ENCODE peak calls at places on chromosome 21, in ten cellular contexts. O is H1, N is heart left ventricle, G is body of pancreas, M is ovary, T is suprapubic skin, P is stomach, Q is esophagus squamous epithelium, J is sigmoid colon, C is tibial nerve. V is an unnamed sample.

GRCh38 chr21:34845521-34846213 is 176.9 kb downstream of the CLIC6 start:
- DNase-seq in O (no peak), N (no peak), G (no peak), M (no peak), T (no peak), P (peak), Q (no peak), J (no peak), C (no peak), V (no peak)

GRCh38 chr21:17352937-17353655 is 159.7 kb upstream of the CXADR start:
- DNase-seq in O (no peak), N (no peak), G (no peak), M (no peak), T (no peak), P (no peak), Q (no peak), J (no peak), C (no peak), V (no peak)

GRCh38 chr21:20882462-20883415 is 115.5 kb upstream of the NCAM2 start:
- DNase-seq in O (peak), N (no peak), G (peak), M (no peak), T (no peak), P (peak), Q (no peak), J (no peak), C (peak), V (peak)

GRCh38 chr21:16079830-16080229 is 350.0 kb downstream of the USP25 start:
- DNase-seq in O (no peak), N (no peak), G (no peak), M (no peak), T (no peak), P (no peak), Q (no peak), J (no peak), C (no peak), V (no peak)

GRCh38 chr21:16211339-16212303 is 481.8 kb downstream of the USP25 start:
- DNase-seq in O (no peak), N (no peak), G (no peak), M (no peak), T (no peak), P (no peak), Q (no peak), J (no peak), C (no peak), V (no peak)

GRCh38 chr21:19123053-19123452 is 719.5 kb upstream of the TMPRSS15 start:
- DNase-seq in O (no peak), N (no peak), G (no peak), M (no peak), T (no peak), P (no peak), Q (no peak), J (no peak), C (no peak), V (no peak)

GRCh38 chr21:43286196-43286595 is 117.4 kb downstream of the CRYAA start:
- DNase-seq in O (no peak), N (no peak), G (no peak), M (no peak), T (no peak), P (no peak), Q (no peak), J (no peak), C (no peak), V (no peak)

GRCh38 chr21:17554619-17555472 is 42.0 kb downstream of the CXADR start:
- DNase-seq in O (no peak), N (no peak), G (no peak), M (no peak), T (no peak), P (no peak), Q (no peak), J (no peak), C (no peak), V (peak)

GRCh38 chr21:36480618-36481017 is 696 bp upstream of the CLDN14 start:
- DNase-seq in O (no peak), N (no peak), G (no peak), M (no peak), T (no peak), P (no peak), Q (no peak), J (no peak), C (no peak), V (no peak)

GRCh38 chr21:35989185-35989735 is 71.1 kb downstream of the SETD4 start:
- DNase-seq in O (no peak), N (no peak), G (no peak), M (no peak), T (peak), P (no peak), Q (no peak), J (no peak), C (peak), V (no peak)

GRCh38 chr21:27258756-27259429 is 292.0 kb upstream of the ADAMTS5 start:
- DNase-seq in O (no peak), N (no peak), G (no peak), M (no peak), T (no peak), P (no peak), Q (no peak), J (no peak), C (no peak), V (no peak)

GRCh38 chr21:26453258-26453657 is 119.8 kb downstream of the CYYR1 start:
- DNase-seq in O (no peak), N (no peak), G (no peak), M (no peak), T (no peak), P (no peak), Q (no peak), J (no peak), C (no peak), V (no peak)

GRCh38 chr21:16071082-16071481 is 341.3 kb downstream of the USP25 start:
- DNase-seq in O (no peak), N (no peak), G (no peak), M (peak), T (no peak), P (no peak), Q (no peak), J (peak), C (no peak), V (no peak)

GRCh38 chr21:22961248-22961647 is 1963.0 kb downstream of the NCAM2 start:
- DNase-seq in O (no peak), N (no peak), G (no peak), M (no peak), T (no peak), P (no peak), Q (no peak), J (no peak), C (no peak), V (no peak)

GRCh38 chr21:35528109-35529042 is 479.3 kb upstream of the RUNX1 start:
- DNase-seq in O (no peak), N (peak), G (no peak), M (peak), T (no peak), P (no peak), Q (no peak), J (no peak), C (peak), V (peak)

GRCh38 chr21:18248171-18248570 is 3.5 kb downstream of the CHODL start:
- DNase-seq in O (no peak), N (no peak), G (no peak), M (no peak), T (no peak), P (no peak), Q (no peak), J (no peak), C (no peak), V (no peak)

GRCh38 chr21:30058928-30059327 is 107.7 kb downstream of the CLDN17 start:
- DNase-seq in O (no peak), N (no peak), G (no peak), M (no peak), T (no peak), P (no peak), Q (no peak), J (no peak), C (no peak), V (no peak)

GRCh38 chr21:35348686-35349085 is 299.6 kb upstream of the RUNX1 start:
- DNase-seq in O (no peak), N (no peak), G (no peak), M (no peak), T (no peak), P (no peak), Q (no peak), J (no peak), C (no peak), V (no peak)

GRCh38 chr21:15809818-15810217 is 80.0 kb downstream of the USP25 start:
- DNase-seq in O (no peak), N (no peak), G (no peak), M (no peak), T (no peak), P (no peak), Q (no peak), J (no peak), C (no peak), V (no peak)

GRCh38 chr21:35599164-35599563 is 461.2 kb downstream of the SETD4 start:
- DNase-seq in O (no peak), N (no peak), G (no peak), M (no peak), T (no peak), P (no peak), Q (no peak), J (no peak), C (no peak), V (no peak)

GRCh38 chr21:17537299-17537698 is 24.5 kb downstream of the CXADR start:
- DNase-seq in O (no peak), N (no peak), G (no peak), M (no peak), T (no peak), P (no peak), Q (no peak), J (no peak), C (no peak), V (no peak)

GRCh38 chr21:36065497-36066036 is 4.3 kb upstream of the CBR1 start:
- DNase-seq in O (no peak), N (no peak), G (peak), M (no peak), T (no peak), P (no peak), Q (no peak), J (no peak), C (no peak), V (peak)

GRCh38 chr21:35614412-35614901 is 445.9 kb downstream of the SETD4 start:
- DNase-seq in O (no peak), N (no peak), G (no peak), M (no peak), T (no peak), P (no peak), Q (no peak), J (no peak), C (no peak), V (peak)

GRCh38 chr21:10272216-10272615 is 249.2 kb upstream of the TPTE start:
- DNase-seq in O (no peak), N (no peak), G (no peak), M (no peak), T (no peak), P (no peak), Q (no peak), J (no peak), C (no peak), V (no peak)

GRCh38 chr21:16002872-16003466 is 273.2 kb downstream of the USP25 start:
- DNase-seq in O (no peak), N (no peak), G (no peak), M (no peak), T (no peak), P (no peak), Q (no peak), J (no peak), C (no peak), V (no peak)

GRCh38 chr21:25465263-25465662 is 142.0 kb downstream of the MRPL39 start:
- DNase-seq in O (no peak), N (no peak), G (no peak), M (no peak), T (no peak), P (no peak), Q (no peak), J (no peak), C (no peak), V (no peak)

GRCh38 chr21:30348506-30348905 is at the start of gene KRTAP23-1:
- DNase-seq in O (no peak), N (no peak), G (no peak), M (no peak), T (no peak), P (no peak), Q (no peak), J (no peak), C (no peak), V (no peak)

GRCh38 chr21:26686278-26686677 is 113.2 kb upstream of the CYYR1 start:
- DNase-seq in O (no peak), N (no peak), G (no peak), M (no peak), T (no peak), P (no peak), Q (no peak), J (no peak), C (no peak), V (no peak)

GRCh38 chr21:21997390-21998333 is 999.5 kb downstream of the NCAM2 start:
- DNase-seq in O (no peak), N (no peak), G (no peak), M (no peak), T (no peak), P (no peak), Q (no peak), J (no peak), C (no peak), V (no peak)

GRCh38 chr21:39728341-39728740 is 16.6 kb upstream of the IGSF5 start:
- DNase-seq in O (no peak), N (no peak), G (no peak), M (no peak), T (no peak), P (no peak), Q (no peak), J (no peak), C (no peak), V (no peak)

GRCh38 chr21:39321424-39321823 is 8.0 kb upstream of the BRWD1 start:
- DNase-seq in O (no peak), N (no peak), G (no peak), M (no peak), T (no peak), P (no peak), Q (no peak), J (no peak), C (no peak), V (no peak)

GRCh38 chr21:33308586-33309490 is 15.9 kb upstream of the IFNAR1 start:
- DNase-seq in O (no peak), N (no peak), G (no peak), M (no peak), T (no peak), P (no peak), Q (no peak), J (no peak), C (no peak), V (peak)

GRCh38 chr21:20031807-20032206 is 966.4 kb upstream of the NCAM2 start:
- DNase-seq in O (no peak), N (no peak), G (no peak), M (no peak), T (no peak), P (no peak), Q (no peak), J (no peak), C (no peak), V (no peak)

GRCh38 chr21:9753943-9754342 is 767.4 kb upstream of the TPTE start:
- DNase-seq in O (no peak), N (no peak), G (no peak), M (no peak), T (no peak), P (no peak), Q (no peak), J (no peak), C (no peak), V (no peak)

GRCh38 chr21:32940079-32941014 is 85.4 kb upstream of the OLIG2 start:
- DNase-seq in O (no peak), N (peak), G (peak), M (no peak), T (no peak), P (peak), Q (no peak), J (no peak), C (peak), V (peak)

GRCh38 chr21:35711213-35711612 is 349.1 kb downstream of the SETD4 start:
- DNase-seq in O (no peak), N (no peak), G (no peak), M (no peak), T (no peak), P (no peak), Q (no peak), J (no peak), C (no peak), V (no peak)

GRCh38 chr21:29190920-29191319 is 60.5 kb downstream of the MAP3K7CL start:
- DNase-seq in O (no peak), N (no peak), G (no peak), M (no peak), T (no peak), P (no peak), Q (no peak), J (no peak), C (no peak), V (peak)

DNA sequence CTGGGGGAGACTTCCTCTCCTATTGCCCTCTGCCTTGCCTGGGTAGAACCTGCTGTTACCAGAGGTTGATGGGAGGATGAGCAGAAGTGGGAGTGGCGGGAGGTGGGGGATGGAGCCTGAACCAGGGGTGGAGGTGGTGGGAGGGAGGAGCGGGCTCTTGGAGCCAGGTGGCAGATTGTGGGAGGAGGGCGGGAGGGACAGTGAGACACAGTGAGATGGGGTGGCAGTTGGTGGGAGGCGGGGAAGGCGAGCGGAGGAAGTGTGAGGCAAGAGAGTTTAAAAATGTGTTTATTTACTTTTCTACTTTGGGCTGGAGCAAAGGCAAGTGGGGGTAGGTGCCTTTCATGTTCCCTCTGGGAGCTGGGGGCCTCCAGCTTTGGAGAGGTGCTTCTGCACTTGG is 87.2 kb downstream of the KCNJ6 start:
- DNase-seq in O (no peak), N (no peak), G (no peak), M (no peak), T (no peak), P (no peak), Q (no peak), J (no peak), C (no peak), V (no peak)
- TF ChIP-seq POLR2A in O (no peak), N (no peak), G (no peak), M (no peak), T (no peak), P (no peak), Q (no peak), J (no peak), C (no peak), V (no peak)

GRCh38 chr21:45592626-45593134 is 50.4 kb upstream of the SLC19A1 start:
- DNase-seq in O (no peak), N (no peak), G (no peak), M (no peak), T (peak), P (no peak), Q (no peak), J (peak), C (no peak), V (no peak)

GRCh38 chr21:45596704-45597318 is 46.7 kb upstream of the PCBP3 start:
- DNase-seq in O (peak), N (peak), G (peak), M (peak), T (peak), P (peak), Q (no peak), J (peak), C (peak), V (peak)

GRCh38 chr21:45593162-45594022 is 50.1 kb upstream of the PCBP3 start:
- DNase-seq in O (no peak), N (no peak), G (no peak), M (no peak), T (peak), P (no peak), Q (no peak), J (peak), C (no peak), V (no peak)

GRCh38 chr21:45595574-45596295 is 47.8 kb upstream of the PCBP3 start:
- DNase-seq in O (no peak), N (no peak), G (no peak), M (no peak), T (peak), P (no peak), Q (no peak), J (peak), C (no peak), V (no peak)

GRCh38 chr21:45594721-45595489 is 48.6 kb upstream of the PCBP3 start:
- DNase-seq in O (no peak), N (no peak), G (no peak), M (no peak), T (peak), P (no peak), Q (no peak), J (peak), C (no peak), V (no peak)
- TF ChIP-seq POLR2A in O (no peak), N (no peak), G (no peak), M (no peak), T (no peak), P (no peak), Q (no peak), J (no peak), C (no peak), V (no peak)

GRCh38 chr21:41884501-41885030 is 5.4 kb upstream of the PRDM15 start:
- DNase-seq in O (no peak), N (no peak), G (no peak), M (no peak), T (no peak), P (no peak), Q (no peak), J (no peak), C (no peak), V (no peak)
- TF ChIP-seq POLR2A in O (no peak), N (no peak), G (no peak), M (no peak), T (no peak), P (no peak), Q (no peak), J (no peak), C (no peak), V (no peak)

GRCh38 chr21:44337428-44337827 is 1.8 kb downstream of the CFAP410 start:
- DNase-seq in O (no peak), N (no peak), G (no peak), M (no peak), T (no peak), P (no peak), Q (no peak), J (no peak), C (no peak), V (peak)
- TF ChIP-seq POLR2A in O (no peak), N (no peak), G (no peak), M (no peak), T (no peak), P (no peak), Q (no peak), J (no peak), C (no peak), V (no peak)

GRCh38 chr21:31675332-31675731 is 15.8 kb downstream of the SOD1 start:
- DNase-seq in O (no peak), N (no peak), G (no peak), M (no peak), T (no peak), P (no peak), Q (no peak), J (no peak), C (no peak), V (no peak)

GRCh38 chr21:31675960-31676359 is 16.5 kb downstream of the SOD1 start:
- DNase-seq in O (no peak), N (no peak), G (no peak), M (no peak), T (no peak), P (no peak), Q (no peak), J (no peak), C (no peak), V (no peak)

GRCh38 chr21:31671146-31671716 is 11.7 kb downstream of the SOD1 start:
- DNase-seq in O (no peak), N (no peak), G (no peak), M (no peak), T (no peak), P (no peak), Q (no peak), J (no peak), C (no peak), V (no peak)

GRCh38 chr21:31671931-31672330 is 12.4 kb downstream of the SOD1 start:
- DNase-seq in O (no peak), N (no peak), G (no peak), M (no peak), T (no peak), P (no peak), Q (no peak), J (no peak), C (no peak), V (no peak)

GRCh38 chr21:31673513-31673912 is 14.0 kb downstream of the SOD1 start:
- DNase-seq in O (no peak), N (no peak), G (no peak), M (no peak), T (no peak), P (no peak), Q (no peak), J (no peak), C (no peak), V (no peak)
- TF ChIP-seq POLR2A in O (no peak), N (no peak), G (no peak), M (no peak), T (no peak), P (no peak), Q (no peak), J (no peak), C (no peak), V (no peak)

DNA sequence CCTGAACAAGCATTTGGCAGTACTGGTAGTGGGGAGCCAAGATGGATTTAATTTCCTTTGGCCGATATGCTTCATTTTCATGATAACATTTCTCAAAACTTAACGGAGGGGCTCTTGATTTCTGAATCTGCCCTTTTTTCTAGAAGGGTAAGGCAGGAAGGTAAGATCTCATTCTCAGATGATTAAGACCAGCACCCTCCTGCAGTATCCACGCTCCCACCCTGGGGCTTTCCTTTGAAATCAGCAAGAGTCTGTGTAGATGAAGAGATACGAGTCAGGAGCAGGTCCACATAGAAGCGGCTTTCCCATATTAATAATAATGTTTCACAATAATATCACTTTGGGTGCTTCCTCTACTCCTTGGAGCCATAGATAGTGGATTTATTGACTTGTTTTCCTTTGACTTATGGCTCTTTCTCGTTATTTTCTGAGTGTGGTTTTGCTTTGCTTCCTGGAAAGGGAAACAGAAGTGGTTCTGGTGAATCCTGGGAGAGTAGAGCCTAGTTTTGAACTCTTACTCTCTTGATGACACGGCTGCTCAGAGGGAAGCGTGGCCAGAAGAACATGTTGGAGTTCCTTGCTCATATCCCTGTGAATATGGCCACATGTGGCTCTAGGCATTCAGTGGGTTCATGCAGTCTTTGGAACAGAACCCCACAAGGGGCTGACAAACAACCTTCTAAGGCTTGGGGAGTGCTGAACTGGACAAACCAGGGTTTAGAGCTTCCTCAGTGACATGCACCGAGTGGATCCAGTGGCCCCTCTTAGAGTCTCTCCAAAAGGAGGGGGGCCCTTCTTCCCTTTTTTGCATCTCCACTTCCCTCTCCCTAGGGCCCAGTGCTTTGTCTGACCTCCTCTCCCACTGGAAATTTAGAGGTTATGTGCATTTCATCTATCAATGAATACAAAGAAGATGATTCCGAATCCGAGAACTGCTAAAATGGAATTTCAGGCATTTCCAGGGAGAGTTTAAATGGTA is 195.7 kb downstream of the DYRK1A start:
- DNase-seq in O (no peak), N (no peak), G (no peak), M (no peak), T (peak), P (no peak), Q (no peak), J (no peak), C (no peak), V (no peak)
- TF ChIP-seq POLR2A in O (no peak), N (no peak), G (no peak), M (no peak), T (no peak), P (no peak), Q (no peak), J (no peak), C (no peak), V (no peak)

V was measured in erythroblast.